ENCODE peak calls at places on chromosome 9, in seven cellular contexts. Y is activated T-cell treated with anti-CD3 and anti-CD28 coated beads for 24 hours, W is HS-5, X is neuronal stem cell, P is cardiac fibroblast, U is PC-9, A is HEK293T. S is an unnamed sample.

GRCh38 chr9:89284076-89284475 is 26.9 kb upstream of the CKS2 start:
- DNase-seq in Y (no peak), W (no peak), X (no peak), P (no peak), U (no peak), A (no peak), S (no peak)

GRCh38 chr9:34428325-34428958 is 29.9 kb downstream of the FAM219A start:
- DNase-seq in Y (no peak), W (no peak), X (no peak), P (no peak), U (no peak), A (no peak), S (no peak)

GRCh38 chr9:73680831-73681230 is 529.2 kb downstream of the ANXA1 start:
- DNase-seq in Y (no peak), W (no peak), X (no peak), P (peak), U (no peak), A (no peak), S (no peak)

GRCh38 chr9:105419981-105420597 is 27.7 kb upstream of the FSD1L start:
- DNase-seq in Y (no peak), W (no peak), X (no peak), P (no peak), U (no peak), A (no peak), S (no peak)

GRCh38 chr9:36551868-36552267 is 20.8 kb upstream of the MELK start:
- DNase-seq in Y (no peak), W (no peak), X (no peak), P (no peak), U (no peak), A (no peak), S (no peak)

GRCh38 chr9:133050142-133050541 is 11.6 kb upstream of the CEL start:
- DNase-seq in Y (no peak), W (no peak), X (no peak), P (no peak), U (no peak), A (no peak), S (no peak)

GRCh38 chr9:34124103-34124502 is 2.4 kb downstream of the DCAF12 start:
- DNase-seq in Y (no peak), W (no peak), X (no peak), P (no peak), U (no peak), A (no peak), S (no peak)

GRCh38 chr9:1606253-1606652 is 408.9 kb upstream of the SMARCA2 start:
- DNase-seq in Y (no peak), W (no peak), X (no peak), P (no peak), U (no peak), A (no peak), S (no peak)

GRCh38 chr9:23537192-23538059 is 288.6 kb downstream of the ELAVL2 start:
- DNase-seq in Y (no peak), W (no peak), X (peak), P (no peak), U (no peak), A (no peak), S (peak)

GRCh38 chr9:26463841-26464240 is 428.8 kb downstream of the CAAP1 start:
- DNase-seq in Y (no peak), W (no peak), X (no peak), P (no peak), U (no peak), A (no peak), S (no peak)

GRCh38 chr9:106111039-106111740 is 416.8 kb downstream of the TMEM38B start:
- DNase-seq in Y (no peak), W (no peak), X (no peak), P (no peak), U (no peak), A (no peak), S (no peak)

GRCh38 chr9:135336722-135337490 is 142.7 kb upstream of the PPP1R26 start:
- DNase-seq in Y (no peak), W (no peak), X (no peak), P (no peak), U (no peak), A (no peak), S (peak)

GRCh38 chr9:70156729-70157128 is 102.0 kb upstream of the SMC5 start:
- DNase-seq in Y (no peak), W (no peak), X (no peak), P (peak), U (no peak), A (no peak), S (no peak)

GRCh38 chr9:131807131-131807990 is 67.5 kb upstream of the RAPGEF1 start:
- DNase-seq in Y (no peak), W (no peak), X (peak), P (no peak), U (no peak), A (no peak), S (peak)

GRCh38 chr9:120480707-120481106 is 99.3 kb downstream of the CDK5RAP2 start:
- DNase-seq in Y (no peak), W (no peak), X (no peak), P (no peak), U (no peak), A (no peak), S (no peak)

GRCh38 chr9:35195683-35196082 is 33.9 kb downstream of the UNC13B start:
- DNase-seq in Y (no peak), W (no peak), X (no peak), P (peak), U (no peak), A (no peak), S (no peak)

GRCh38 chr9:133769511-133770075 is 31.4 kb upstream of the SARDH start:
- DNase-seq in Y (no peak), W (no peak), X (no peak), P (no peak), U (no peak), A (no peak), S (no peak)

GRCh38 chr9:110440161-110440560 is 102.5 kb upstream of the TXNDC8 start:
- DNase-seq in Y (no peak), W (no peak), X (no peak), P (peak), U (no peak), A (no peak), S (no peak)